ENCODE peak calls at places on chromosomes 1 and 21, in nine cellular contexts. M is AG04449, D is fibroblast of lung, Y is H1, S is gastrocnemius medialis, K is cardiac muscle cell, N is right atrium auricular region, V is breast epithelium, I is BE2C. E is an unnamed sample.

GRCh38 chr1:55927934-55928333 is 651.4 kb downstream of the PLPP3 start:
- DNase-seq in K (no peak), M (no peak), Y (no peak), D (no peak), I (no peak), N (no peak), S (no peak), V (no peak), E (no peak)

GRCh38 chr1:50358962-50359361 is 64.3 kb downstream of the DMRTA2 start:
- DNase-seq in V (no peak), I (no peak), N (no peak), S (no peak), Y (no peak), K (no peak), D (no peak), M (no peak), E (no peak)

GRCh38 chr21:42097860-42098259 is 26.7 kb downstream of the UMODL1 start:
- DNase-seq in S (no peak), M (peak), D (peak), V (peak), I (no peak), K (no peak), Y (no peak), N (peak), E (peak)

GRCh38 chr1:108034396-108034795 is 69.4 kb upstream of the VAV3 start:
- DNase-seq in N (no peak), I (no peak), V (no peak), D (no peak), Y (no peak), K (no peak), M (no peak), S (no peak), E (no peak)

GRCh38 chr21:42219606-42220137 is 732 bp downstream of the ABCG1 start:
- DNase-seq in M (no peak), K (peak), V (no peak), Y (peak), I (peak), N (no peak), D (peak), S (no peak), E (no peak)

GRCh38 chr1:1083181-1084027 is 9.3 kb upstream of the RNF223 start:
- DNase-seq in D (no peak), Y (no peak), K (no peak), S (no peak), N (no peak), V (no peak), I (peak), M (no peak), E (no peak)

GRCh38 chr1:182615468-182616129 is 11.4 kb upstream of the RGS16 start:
- DNase-seq in I (peak), V (peak), K (peak), N (peak), Y (no peak), D (peak), M (no peak), S (no peak), E (no peak)

GRCh38 chr21:37700641-37701202 is 215.5 kb downstream of the KCNJ6 start:
- DNase-seq in M (peak), Y (peak), I (peak), K (peak), S (no peak), D (peak), N (no peak), V (no peak), E (peak)

GRCh38 chr1:234619794-234620247 is 9.8 kb upstream of the IRF2BP2 start:
- DNase-seq in I (no peak), S (no peak), M (no peak), V (no peak), D (no peak), N (no peak), Y (no peak), K (no peak), E (no peak)

GRCh38 chr1:27773732-27774445 is 870 bp downstream of the STX12 start:
- DNase-seq in D (peak), M (no peak), I (no peak), V (no peak), S (no peak), N (no peak), Y (no peak), K (no peak), E (no peak)

GRCh38 chr1:22039594-22040347 is 12.7 kb upstream of the CDC42 start:
- DNase-seq in N (no peak), I (no peak), M (no peak), V (no peak), S (no peak), K (peak), Y (no peak), D (peak), E (no peak)

GRCh38 chr1:33349778-33350610 is 29.1 kb upstream of the A3GALT2 start:
- DNase-seq in K (peak), Y (peak), V (peak), D (peak), N (peak), M (no peak), I (peak), S (peak), E (no peak)

GRCh38 chr1:228474507-228474906 is 12.7 kb upstream of the RNF187 start:
- DNase-seq in D (no peak), K (no peak), S (no peak), M (no peak), I (no peak), Y (no peak), V (no peak), N (no peak), E (no peak)

GRCh38 chr1:56908619-56909340 is 54.2 kb downstream of the C8A start:
- DNase-seq in Y (no peak), D (peak), V (no peak), K (no peak), M (no peak), S (no peak), N (no peak), I (no peak), E (peak)

GRCh38 chr21:36323032-36323431 is 3.0 kb downstream of the MORC3 start:
- DNase-seq in Y (no peak), M (no peak), S (no peak), D (no peak), I (no peak), K (no peak), N (peak), V (no peak), E (no peak)

DNA sequence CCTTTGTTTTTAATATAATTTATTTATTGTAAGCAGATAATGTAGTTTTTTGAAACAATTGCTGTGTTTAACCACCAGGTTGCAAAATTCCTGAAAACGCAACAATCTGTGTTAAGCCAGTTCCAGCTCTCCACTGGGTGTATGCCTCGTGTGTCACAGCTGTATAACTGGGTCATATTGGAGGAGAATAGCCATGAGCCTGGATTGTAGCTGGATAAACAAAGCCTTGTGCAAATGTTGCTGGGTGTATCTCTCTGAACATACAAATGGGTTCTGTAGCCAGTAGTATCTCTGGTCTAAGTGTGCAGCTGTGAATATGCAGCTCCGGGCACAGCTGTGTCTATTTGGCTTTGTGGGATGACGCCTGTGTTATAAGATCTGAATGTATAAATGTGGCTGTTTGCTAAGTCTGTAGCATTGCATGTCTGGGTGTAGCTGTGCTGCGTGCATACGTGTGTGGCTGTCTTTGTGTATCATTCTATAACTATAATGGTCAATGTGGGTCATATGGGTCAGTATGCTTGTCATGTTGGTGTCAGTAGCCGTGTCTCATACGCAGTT is 2.7 kb downstream of the TCEA3 start:
- DNase-seq in D (no peak), S (peak), K (no peak), V (no peak), M (no peak), I (no peak), N (no peak), Y (no peak), E (no peak)
- H3K4me3 ChIP-seq in D (no peak), S (no peak), K (peak), V (no peak), M (peak), I (no peak), N (no peak), Y (no peak), E (no peak)

GRCh38 chr1:13663969-13664368 is 36.0 kb upstream of the PRDM2 start:
- DNase-seq in N (no peak), D (no peak), M (no peak), V (no peak), K (no peak), Y (no peak), S (no peak), I (no peak), E (no peak)
- TF ChIP-seq CTCF in N (no peak), D (no peak), M (no peak), V (no peak), K (no peak), Y (no peak), S (no peak), I (no peak), E (no peak)

GRCh38 chr1:157978547-157979403 is 14.7 kb upstream of the KIRREL1 start:
- DNase-seq in M (no peak), Y (peak), K (no peak), D (no peak), I (no peak), S (no peak), V (no peak), N (no peak), E (no peak)
- H3K4me3 ChIP-seq in M (no peak), Y (peak), K (no peak), D (no peak), I (no peak), S (peak), V (peak), N (no peak), E (no peak)

GRCh38 chr21:34073032-34073748 is at the start of the genes MRPS6 and SLC5A3:
- DNase-seq in M (no peak), N (no peak), S (peak), K (peak), Y (peak), V (peak), I (peak), D (peak), E (peak)

GRCh38 chr21:34073749-34074282 is 438 bp downstream of the MRPS6 start:
- DNase-seq in V (no peak), M (no peak), I (peak), D (no peak), K (peak), S (peak), Y (peak), N (no peak), E (no peak)

GRCh38 chr21:34075099-34075425 is 1.7 kb downstream of the MRPS6 start:
- DNase-seq in V (no peak), N (no peak), K (no peak), S (no peak), D (no peak), M (no peak), I (no peak), Y (no peak), E (no peak)

GRCh38 chr21:34075760-34076159 is 2.4 kb downstream of the MRPS6 start:
- DNase-seq in V (no peak), I (no peak), K (no peak), D (no peak), N (no peak), M (no peak), S (no peak), Y (no peak), E (peak)

DNA sequence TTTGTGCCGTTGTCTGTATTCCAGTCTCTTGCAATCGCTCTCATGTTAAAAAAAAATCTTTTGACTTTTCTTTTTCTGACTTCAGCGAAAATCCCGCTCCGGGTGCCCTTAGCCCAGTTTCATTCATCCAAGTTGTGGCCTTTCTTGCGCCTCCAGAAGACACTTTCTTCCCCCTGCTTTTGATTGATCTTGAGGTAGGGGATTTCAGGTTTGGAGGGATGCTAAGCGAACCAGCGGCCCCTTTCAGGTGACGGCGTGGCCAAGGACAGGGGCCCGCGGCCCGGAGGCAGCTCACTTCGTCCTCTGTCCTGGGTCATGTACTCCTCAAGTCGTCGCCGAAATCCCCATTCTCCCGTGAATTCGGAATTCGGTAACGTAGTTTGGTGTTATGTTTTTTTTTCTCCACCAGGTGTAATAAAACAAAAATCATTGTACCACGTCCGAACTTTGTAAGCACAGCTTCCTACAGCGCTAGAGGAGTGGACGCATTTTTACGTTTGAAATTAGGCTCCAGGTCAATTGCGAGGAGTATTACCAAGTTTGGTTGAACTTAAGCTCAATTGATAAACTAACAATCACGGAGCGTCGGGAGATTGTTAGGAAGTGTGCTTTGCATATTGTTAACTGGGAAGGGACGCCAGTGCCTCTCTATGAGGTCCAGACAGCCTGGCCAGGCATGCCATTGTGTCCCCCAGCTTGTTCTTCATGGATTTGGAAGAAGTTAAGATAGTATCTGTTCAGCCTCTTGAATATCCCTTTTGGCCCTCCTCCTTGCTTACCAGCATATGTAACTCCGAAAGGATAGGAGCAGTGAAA is 1.1 kb downstream of the MRPS6 start:
- DNase-seq in D (no peak), N (no peak), Y (peak), M (no peak), V (no peak), K (peak), I (no peak), S (no peak), E (no peak)
- TF ChIP-seq CTCF in D (no peak), N (no peak), Y (no peak), M (no peak), V (no peak), K (no peak), I (peak), S (no peak), E (no peak)

DNA sequence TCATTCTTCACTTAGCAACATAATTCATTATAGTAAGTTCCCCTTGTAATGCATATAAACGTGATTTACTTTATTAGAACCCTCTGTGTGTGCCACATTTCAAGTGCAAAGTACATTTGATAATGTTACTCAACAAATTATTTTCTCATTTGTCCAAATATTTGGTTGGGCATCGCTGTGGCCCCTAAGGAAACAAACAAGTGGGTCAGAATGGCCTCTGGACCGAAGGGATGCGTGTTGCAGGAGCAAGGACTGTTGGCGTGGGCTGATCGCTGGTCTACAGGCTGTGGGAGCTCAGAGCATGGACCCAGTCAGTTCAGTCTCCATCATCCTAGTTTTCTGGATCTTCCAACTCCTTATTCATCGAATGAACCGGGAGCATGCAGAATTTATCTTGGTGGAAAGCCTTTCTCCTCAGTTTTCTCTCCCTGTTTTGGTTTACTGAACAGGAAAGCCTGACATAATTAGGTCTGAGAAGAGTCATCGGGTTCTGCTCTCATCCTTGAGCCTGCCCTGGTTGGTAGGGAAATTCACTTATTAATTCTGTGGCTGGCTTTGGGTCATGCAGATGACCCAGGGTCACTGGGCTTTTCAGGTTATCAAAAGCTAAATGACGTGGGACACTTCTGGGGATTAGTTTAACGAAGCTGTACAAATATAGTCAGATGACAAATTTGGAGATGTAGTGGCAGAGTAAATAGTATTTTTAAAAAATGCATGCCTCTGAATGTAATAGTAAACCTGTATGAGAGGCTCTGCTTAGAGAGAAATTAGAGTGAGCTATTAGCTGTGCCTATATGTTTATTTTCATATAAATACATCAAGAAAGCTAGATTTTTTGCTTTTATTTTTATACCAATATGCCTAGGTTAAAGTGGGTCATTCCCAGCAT is 200.2 kb downstream of the SDCCAG8 start:
- DNase-seq in V (no peak), I (no peak), Y (no peak), D (no peak), M (no peak), K (no peak), S (no peak), N (no peak), E (no peak)
- H3K4me3 ChIP-seq in V (no peak), I (no peak), Y (no peak), D (no peak), M (no peak), K (no peak), S (no peak), N (no peak), E (no peak)

GRCh38 chr21:43909736-43910455 is 44.9 kb downstream of the AGPAT3 start:
- DNase-seq in K (no peak), I (no peak), Y (no peak), S (no peak), D (no peak), N (no peak), V (no peak), M (no peak), E (no peak)
- TF ChIP-seq CTCF in K (no peak), I (no peak), Y (no peak), S (no peak), D (no peak), N (no peak), V (no peak), M (no peak), E (no peak)